ENCODE peak calls at places on chromosomes 3 and 15, in ten cellular contexts. L, E, A, F, P, R, W, T, Q and M are unnamed samples.
A peak's percentile ranks its signal among the peaks of the same experiment; 100 is the strongest.

GRCh38 chr15:87653646-87654045 is 602.9 kb downstream of the NTRK3 start:
- DNase-seq in E (no peak), A (no peak), T (no peak), L (no peak), Q (no peak), P (no peak), F (no peak), W (no peak), R (no peak), M (no peak)

GRCh38 chr3:59540696-59541095 is 490.9 kb upstream of the CFAP20DC start:
- DNase-seq in A (peak; percentile 31), P (no peak), E (no peak), L (no peak), F (no peak), W (no peak), T (peak; percentile 19), Q (no peak), R (no peak), M (no peak)

GRCh38 chr3:108462899-108463298 is 47.5 kb downstream of the MYH15 start:
- DNase-seq in F (no peak), P (no peak), W (no peak), R (no peak), Q (no peak), E (no peak), A (no peak), T (peak; percentile 45), L (no peak), M (no peak)

GRCh38 chr15:89822030-89822429 is 7.4 kb upstream of the ANPEP start:
- DNase-seq in W (no peak), Q (no peak), F (no peak), A (no peak), T (no peak), R (no peak), E (no peak), L (no peak), P (no peak), M (no peak)

GRCh38 chr3:112519424-112520001 is 20.2 kb upstream of the BTLA start:
- DNase-seq in W (no peak), Q (peak; percentile 29), R (peak; percentile 69), A (peak; percentile 26), F (no peak), T (peak; percentile 81), L (peak; percentile 51), E (no peak), P (no peak), M (no peak)

GRCh38 chr15:62164500-62165028 is 521 bp downstream of the C2CD4B start:
- DNase-seq in E (no peak), A (peak; percentile 19), Q (peak; percentile 55), T (no peak), F (peak; percentile 17), R (peak; percentile 77), P (no peak), W (peak; percentile 20), L (no peak), M (peak; percentile 44)

GRCh38 chr15:65732698-65733097 is 59.4 kb downstream of the DENND4A start:
- DNase-seq in A (no peak), L (no peak), E (no peak), R (no peak), T (no peak), P (no peak), W (no peak), F (no peak), Q (no peak), M (no peak)

GRCh38 chr15:81091889-81092558 is 42.0 kb upstream of the CFAP161 start:
- DNase-seq in F (no peak), T (peak; percentile 96), Q (peak; percentile 72), L (peak; percentile 95), P (no peak), E (no peak), A (no peak), R (no peak), W (peak; percentile 8), M (no peak)

GRCh38 chr3:43048470-43048869 is 57.4 kb downstream of the POMGNT2 start:
- DNase-seq in W (no peak), F (no peak), R (no peak), L (no peak), T (no peak), A (no peak), E (no peak), Q (no peak), P (no peak), M (no peak)

GRCh38 chr3:99929409-99930139 is 111.9 kb downstream of the CMSS1 start:
- DNase-seq in R (no peak), E (no peak), Q (no peak), W (no peak), T (peak; percentile 80), L (peak; percentile 35), A (no peak), P (no peak), F (no peak), M (no peak)

GRCh38 chr3:133437391-133438093 is 37.7 kb downstream of the BFSP2 start:
- DNase-seq in E (no peak), F (no peak), A (no peak), L (no peak), Q (no peak), T (peak; percentile 25), P (no peak), R (no peak), W (peak; percentile 31), M (no peak)

GRCh38 chr3:197468866-197469382 is 86.8 kb downstream of the BDH1 start:
- DNase-seq in P (peak; percentile 33), F (no peak), E (no peak), L (no peak), Q (no peak), R (no peak), W (peak; percentile 79), T (peak; percentile 43), A (no peak), M (no peak)

GRCh38 chr15:91803260-91803659 is 50.2 kb upstream of the SLCO3A1 start:
- DNase-seq in F (no peak), E (no peak), T (no peak), P (no peak), L (no peak), Q (no peak), R (no peak), A (peak; percentile 4), W (no peak), M (no peak)

GRCh38 chr3:5296362-5296761 is 108.9 kb downstream of the EDEM1 start:
- DNase-seq in L (no peak), Q (no peak), W (no peak), P (no peak), E (no peak), T (no peak), R (no peak), A (no peak), F (no peak), M (no peak)

GRCh38 chr3:197793246-197793645 is 2.2 kb downstream of the LRCH3 start:
- DNase-seq in T (peak; percentile 34), P (no peak), W (peak; percentile 16), Q (no peak), R (no peak), E (no peak), F (no peak), L (no peak), A (no peak), M (no peak)

GRCh38 chr3:36579746-36580145 is 184.6 kb downstream of the DCLK3 start:
- DNase-seq in F (no peak), R (no peak), L (peak; percentile 1), P (no peak), A (no peak), T (no peak), Q (no peak), E (no peak), W (no peak), M (no peak)

GRCh38 chr15:38514601-38515000 is 50.0 kb downstream of the RASGRP1 start:
- DNase-seq in L (no peak), Q (no peak), W (no peak), P (no peak), R (peak; percentile 15), F (no peak), E (no peak), A (no peak), T (no peak), M (no peak)

GRCh38 chr15:39944711-39945110 is 10.8 kb downstream of the EIF2AK4 start:
- DNase-seq in Q (no peak), A (no peak), W (no peak), R (no peak), L (no peak), P (no peak), F (no peak), T (peak; percentile 90), E (no peak), M (no peak)

GRCh38 chr3:46700772-46701171 is 420 bp upstream of the TMIE start:
- DNase-seq in F (no peak), E (no peak), L (no peak), Q (no peak), A (no peak), T (no peak), W (peak; percentile 53), R (peak; percentile 30), P (no peak), M (no peak)

GRCh38 chr3:123440181-123440580 is 8.7 kb downstream of the ADCY5 start:
- DNase-seq in P (no peak), R (no peak), W (no peak), L (no peak), Q (no peak), E (no peak), A (no peak), F (no peak), T (no peak), M (no peak)

GRCh38 chr3:172859035-172859434 is 108.5 kb downstream of the ECT2 start:
- DNase-seq in T (peak; percentile 40), W (no peak), P (no peak), E (no peak), L (no peak), R (peak; percentile 38), Q (peak; percentile 13), A (no peak), F (no peak), M (no peak)

GRCh38 chr3:33313331-33313730 is 36.1 kb downstream of the FBXL2 start:
- DNase-seq in A (no peak), P (no peak), R (no peak), W (no peak), L (peak; percentile 67), E (no peak), F (no peak), Q (no peak), T (peak; percentile 48), M (no peak)